ENCODE peak calls at places on chromosomes 16 and 17, in seven cellular contexts. L is GM23338; D is CD8-positive, alpha-beta memory T cell; M is caudate nucleus; Y is SK-N-SH; K is lung; A is CD8-positive, alpha-beta T cell. C is an unnamed sample.
A peak's percentile ranks its signal among the peaks of the same experiment; 100 is the strongest.

GRCh38 chr16:49442805-49443204 is 69.2 kb downstream of the C16orf78 start:
- DNase-seq in L (no peak), D (no peak), M (no peak), Y (no peak), K (no peak), A (no peak), C (no peak)

GRCh38 chr17:30314474-30314873 is 19.4 kb downstream of the TMIGD1 start:
- DNase-seq in L (no peak), D (no peak), M (no peak), Y (no peak), K (no peak), A (no peak), C (no peak)

GRCh38 chr17:43416998-43417891 is 18.5 kb downstream of the ARL4D start:
- DNase-seq in L (no peak), D (no peak), M (peak; percentile 70), Y (no peak), K (peak; percentile 46), A (no peak), C (peak; percentile 72)

GRCh38 chr16:85955566-85955965 is 56.6 kb downstream of the IRF8 start:
- DNase-seq in L (no peak), D (no peak), M (no peak), Y (no peak), K (no peak), A (no peak), C (no peak)

GRCh38 chr17:45370949-45371413 is 54.2 kb upstream of the MAP3K14 start:
- DNase-seq in L (no peak), D (no peak), M (no peak), Y (no peak), K (no peak), A (no peak), C (peak; percentile 20)

GRCh38 chr17:60528828-60529227 is 2.8 kb upstream of the APPBP2 start:
- DNase-seq in L (no peak), D (no peak), M (no peak), Y (no peak), K (no peak), A (no peak), C (no peak)

GRCh38 chr16:29729116-29729521 is 16.7 kb downstream of the C16orf54 start:
- DNase-seq in L (peak; percentile 72), D (no peak), M (no peak), Y (peak; percentile 71), K (no peak), A (no peak), C (no peak)

GRCh38 chr17:65270932-65271700 is 133.9 kb downstream of the RGS9 start:
- DNase-seq in L (no peak), D (no peak), M (no peak), Y (no peak), K (no peak), A (no peak), C (no peak)

GRCh38 chr17:63974594-63975192 is 2.0 kb upstream of the SCN4A start:
- DNase-seq in L (no peak), D (no peak), M (no peak), Y (no peak), K (no peak), A (no peak), C (no peak)

GRCh38 chr17:55440391-55440790 is 18.8 kb upstream of the MMD start:
- DNase-seq in L (no peak), D (no peak), M (no peak), Y (peak; percentile 65), K (no peak), A (no peak), C (no peak)

GRCh38 chr16:85090166-85090565 is 22.1 kb downstream of the CIBAR2 start:
- DNase-seq in L (no peak), D (no peak), M (no peak), Y (peak; percentile 48), K (no peak), A (no peak), C (no peak)

GRCh38 chr17:70321388-70321787 is 152.1 kb downstream of the KCNJ2 start:
- DNase-seq in L (no peak), D (no peak), M (no peak), Y (no peak), K (no peak), A (no peak), C (no peak)

GRCh38 chr17:72477529-72477928 is 356.7 kb downstream of the SOX9 start:
- DNase-seq in L (no peak), D (no peak), M (no peak), Y (no peak), K (no peak), A (no peak), C (no peak)

GRCh38 chr17:70089513-70090148 is 14.6 kb downstream of the KCNJ16 start:
- DNase-seq in L (no peak), D (no peak), M (no peak), Y (peak; percentile 42), K (no peak), A (no peak), C (no peak)

GRCh38 chr16:73847090-73847489 is 449.5 kb upstream of the PSMD7 start:
- DNase-seq in L (peak; percentile 44), D (no peak), M (no peak), Y (no peak), K (no peak), A (no peak), C (no peak)

GRCh38 chr16:49919327-49919726 is 63.4 kb upstream of the ZNF423 start:
- DNase-seq in L (no peak), D (no peak), M (no peak), Y (no peak), K (no peak), A (no peak), C (no peak)

GRCh38 chr17:8753976-8754440 is 4.3 kb downstream of the SPDYE4 start:
- DNase-seq in L (peak; percentile 71), D (no peak), M (no peak), Y (no peak), K (no peak), A (no peak), C (no peak)

GRCh38 chr16:75231570-75231969 is 12.8 kb downstream of the CTRB1 start:
- DNase-seq in L (no peak), D (no peak), M (no peak), Y (no peak), K (no peak), A (no peak), C (no peak)

GRCh38 chr16:75235721-75236193 is 15.7 kb downstream of the BCAR1 start:
- DNase-seq in L (no peak), D (no peak), M (no peak), Y (no peak), K (no peak), A (no peak), C (no peak)

GRCh38 chr16:75236232-75236631 is 15.2 kb downstream of the BCAR1 start:
- DNase-seq in L (no peak), D (no peak), M (no peak), Y (no peak), K (no peak), A (no peak), C (no peak)

GRCh38 chr16:75234856-75235696 is 16.3 kb downstream of the CTRB1 start:
- DNase-seq in L (no peak), D (no peak), M (no peak), Y (no peak), K (no peak), A (no peak), C (no peak)

DNA sequence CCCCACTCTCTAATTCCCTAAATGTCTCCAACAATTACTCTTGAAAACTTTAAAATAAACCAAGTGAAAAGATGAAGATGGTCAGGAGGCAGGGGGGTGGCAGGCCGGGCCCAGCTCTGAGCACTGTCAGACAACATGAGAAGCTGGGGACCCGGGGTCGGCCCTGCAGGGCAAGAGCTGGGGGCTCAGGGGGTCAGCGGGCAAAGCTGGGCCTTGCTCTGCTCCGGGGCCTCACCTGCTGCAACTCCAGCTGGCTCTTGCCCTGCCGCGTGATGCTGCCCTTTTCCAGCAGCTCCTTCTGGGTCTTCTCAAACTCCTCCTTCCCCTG is 14.8 kb downstream of the CTRB1 start:
- DNase-seq in L (no peak), D (no peak), M (peak; percentile 32), Y (no peak), K (no peak), A (no peak), C (no peak)
- H3K27ac ChIP-seq in L (peak overlapping the region; percentile 76), D (no peak overlapping the region), M (peak overlapping the region; percentile 91), Y (no peak overlapping the region), K (peak overlapping the region; percentile 43), A (no peak overlapping the region), C (peak overlapping the region; percentile 50)

GRCh38 chr16:380837-381787 is 666 bp downstream of the PGAP6 start:
- DNase-seq in L (peak; percentile 59), D (no peak), M (no peak), Y (peak; percentile 77), K (no peak), A (no peak), C (peak; percentile 55)

GRCh38 chr16:378821-379182 is 3.0 kb downstream of the PGAP6 start:
- DNase-seq in L (no peak), D (no peak), M (no peak), Y (no peak), K (no peak), A (no peak), C (peak; percentile 59)

GRCh38 chr16:381788-382717 is at the start of gene PGAP6:
- DNase-seq in L (peak; percentile 71), D (peak; percentile 75), M (peak; percentile 34), Y (peak; percentile 97), K (no peak), A (no peak), C (no peak)

GRCh38 chr16:379183-379960 is 2.4 kb downstream of the PGAP6 start:
- DNase-seq in L (peak; percentile 88), D (no peak), M (no peak), Y (no peak), K (peak; percentile 88), A (no peak), C (no peak)

GRCh38 chr16:379961-380836 is 1.6 kb downstream of the PGAP6 start:
- DNase-seq in L (no peak), D (no peak), M (no peak), Y (no peak), K (no peak), A (no peak), C (no peak)
- H3K27ac ChIP-seq in L (no peak overlapping the region), D (no peak overlapping the region), M (no peak overlapping the region), Y (peak overlapping the region; percentile 68), K (peak overlapping the region; percentile 67), A (peak overlapping the region; percentile 68), C (peak overlapping the region; percentile 69)

GRCh38 chr17:56598471-56598870 is 5.0 kb downstream of the NOG start:
- DNase-seq in L (peak; percentile 27), D (no peak), M (no peak), Y (no peak), K (no peak), A (no peak), C (no peak)

GRCh38 chr17:56599093-56599492 is 5.6 kb downstream of the NOG start:
- DNase-seq in L (no peak), D (no peak), M (no peak), Y (no peak), K (no peak), A (no peak), C (no peak)

GRCh38 chr17:56596741-56597494 is 3.4 kb downstream of the NOG start:
- DNase-seq in L (peak; percentile 67), D (no peak), M (no peak), Y (peak; percentile 40), K (no peak), A (no peak), C (no peak)

GRCh38 chr17:56595831-56596740 is 2.6 kb downstream of the NOG start:
- DNase-seq in L (peak; percentile 74), D (no peak), M (no peak), Y (peak; percentile 35), K (no peak), A (no peak), C (no peak)

GRCh38 chr17:56597495-56597990 is 4.0 kb downstream of the NOG start:
- DNase-seq in L (peak; percentile 61), D (no peak), M (no peak), Y (peak; percentile 56), K (no peak), A (no peak), C (no peak)
- H3K27ac ChIP-seq in L (no peak overlapping the region), D (no peak overlapping the region), M (no peak overlapping the region), Y (no peak overlapping the region), K (no peak overlapping the region), A (peak overlapping the region; percentile 47), C (peak overlapping the region; percentile 83)

GRCh38 chr17:76740329-76741118 is 2.6 kb downstream of the MFSD11 start:
- DNase-seq in L (no peak), D (no peak), M (no peak), Y (no peak), K (no peak), A (no peak), C (no peak)
- H3K27ac ChIP-seq in L (no peak overlapping the region), D (no peak overlapping the region), M (no peak overlapping the region), Y (peak overlapping the region; percentile 20), K (no peak overlapping the region), A (no peak overlapping the region), C (no peak overlapping the region)

C was measured in RWPE2.